ENCODE peak calls at places on chromosomes 1 and 21, in ten cellular contexts. Q, H, V, A, W, S, G, K, N and D are unnamed samples.

GRCh38 chr1:241744591-241744990 is 92.5 kb downstream of the WDR64 start:
- DNase-seq in Q (no peak), H (no peak), V (no peak), A (no peak), W (no peak), S (no peak), G (no peak), K (no peak), N (no peak), D (no peak)

GRCh38 chr1:178536844-178537371 is 24.0 kb downstream of the TEX35 start:
- DNase-seq in Q (no peak), H (no peak), V (no peak), A (no peak), W (peak; percentile 92), S (no peak), G (peak; percentile 86), K (peak; percentile 71), N (no peak), D (no peak)

GRCh38 chr1:27102707-27103468 is 52.0 kb downstream of the SLC9A1 start:
- DNase-seq in Q (peak; percentile 77), H (peak; percentile 91), V (peak; percentile 49), A (peak; percentile 90), W (peak; percentile 49), S (peak; percentile 57), G (peak; percentile 74), K (peak; percentile 78), N (peak; percentile 66), D (peak; percentile 96)

GRCh38 chr1:24635195-24635843 is 7.8 kb upstream of the SRRM1 start:
- DNase-seq in Q (no peak), H (no peak), V (peak; percentile 70), A (peak; percentile 72), W (peak; percentile 79), S (peak; percentile 74), G (peak; percentile 62), K (no peak), N (peak; percentile 93), D (peak; percentile 71)

GRCh38 chr21:17732306-17732705 is 86.8 kb downstream of the C21orf91 start:
- DNase-seq in Q (no peak), H (no peak), V (peak; percentile 62), A (no peak), W (no peak), S (peak; percentile 88), G (no peak), K (no peak), N (no peak), D (no peak)

GRCh38 chr1:108852541-108852940 is 4.4 kb downstream of the AKNAD1 start:
- DNase-seq in Q (no peak), H (no peak), V (no peak), A (no peak), W (no peak), S (no peak), G (no peak), K (no peak), N (peak; percentile 68), D (no peak)

GRCh38 chr21:45386728-45387371 is 18.1 kb upstream of the COL18A1 start:
- DNase-seq in Q (peak; percentile 73), H (peak; percentile 53), V (no peak), A (peak; percentile 23), W (peak; percentile 97), S (no peak), G (no peak), K (peak; percentile 63), N (no peak), D (no peak)

GRCh38 chr1:235648407-235648907 is 1.1 kb downstream of the GNG4 start:
- DNase-seq in Q (no peak), H (peak; percentile 41), V (peak; percentile 36), A (no peak), W (no peak), S (peak; percentile 91), G (no peak), K (no peak), N (no peak), D (peak; percentile 75)

GRCh38 chr1:53850082-53850673 is 12.1 kb upstream of the NDC1 start:
- DNase-seq in Q (no peak), H (no peak), V (no peak), A (no peak), W (no peak), S (no peak), G (no peak), K (no peak), N (no peak), D (no peak)

GRCh38 chr1:230677200-230677599 is 34.9 kb downstream of the COG2 start:
- DNase-seq in Q (no peak), H (no peak), V (no peak), A (no peak), W (no peak), S (no peak), G (no peak), K (no peak), N (no peak), D (no peak)

GRCh38 chr1:161482610-161483009 is 22.6 kb upstream of the FCGR2A start:
- DNase-seq in Q (no peak), H (no peak), V (no peak), A (no peak), W (no peak), S (no peak), G (no peak), K (no peak), N (no peak), D (no peak)

GRCh38 chr1:87902830-87903614 is 574.3 kb downstream of the LMO4 start:
- DNase-seq in Q (no peak), H (peak; percentile 4), V (peak; percentile 13), A (no peak), W (peak; percentile 98), S (peak; percentile 8), G (no peak), K (no peak), N (peak; percentile 85), D (no peak)

GRCh38 chr1:204507317-204508105 is 8.7 kb upstream of the MDM4 start:
- DNase-seq in Q (no peak), H (peak; percentile 85), V (peak; percentile 46), A (peak; percentile 61), W (peak; percentile 40), S (peak; percentile 75), G (peak; percentile 28), K (no peak), N (peak; percentile 70), D (peak; percentile 58)

GRCh38 chr1:58903450-58904298 is 119.8 kb upstream of the JUN start:
- DNase-seq in Q (peak; percentile 97), H (peak; percentile 84), V (peak; percentile 73), A (peak; percentile 85), W (peak; percentile 95), S (peak; percentile 64), G (peak; percentile 85), K (peak; percentile 96), N (peak; percentile 65), D (peak; percentile 89)

GRCh38 chr1:231983266-231984193 is 356.9 kb downstream of the DISC1 start:
- DNase-seq in Q (no peak), H (no peak), V (no peak), A (peak; percentile 60), W (no peak), S (no peak), G (no peak), K (no peak), N (peak; percentile 34), D (peak; percentile 71)

GRCh38 chr1:214823311-214824117 is 220.5 kb downstream of the CENPF start:
- DNase-seq in Q (no peak), H (peak; percentile 43), V (no peak), A (no peak), W (no peak), S (no peak), G (no peak), K (no peak), N (no peak), D (no peak)

GRCh38 chr1:62784509-62785365 is 805 bp downstream of the ATG4C start:
- DNase-seq in Q (no peak), H (no peak), V (no peak), A (no peak), W (no peak), S (peak; percentile 45), G (peak; percentile 57), K (no peak), N (peak; percentile 58), D (no peak)

GRCh38 chr1:185284533-185285244 is 32.4 kb downstream of the IVNS1ABP start:
- DNase-seq in Q (no peak), H (peak; percentile 65), V (no peak), A (no peak), W (peak; percentile 11), S (no peak), G (no peak), K (no peak), N (no peak), D (no peak)

GRCh38 chr1:6734579-6735397 is 33.2 kb upstream of the DNAJC11 start:
- DNase-seq in Q (no peak), H (no peak), V (no peak), A (no peak), W (no peak), S (no peak), G (no peak), K (no peak), N (no peak), D (no peak)

GRCh38 chr1:34164510-34165381 is at the start of gene CSMD2:
- DNase-seq in Q (peak; percentile 29), H (peak; percentile 53), V (peak; percentile 55), A (peak; percentile 37), W (peak; percentile 34), S (peak; percentile 77), G (peak; percentile 14), K (peak; percentile 58), N (no peak), D (peak; percentile 88)

GRCh38 chr21:44920694-44921604 is at the start of gene ITGB2:
- DNase-seq in Q (peak; percentile 55), H (no peak), V (no peak), A (no peak), W (no peak), S (no peak), G (no peak), K (peak; percentile 63), N (peak; percentile 75), D (no peak)

GRCh38 chr1:41795205-41795762 is 123.4 kb downstream of the HIVEP3 start:
- DNase-seq in Q (no peak), H (no peak), V (no peak), A (no peak), W (peak; percentile 68), S (no peak), G (peak; percentile 27), K (no peak), N (peak; percentile 43), D (no peak)

GRCh38 chr1:212774584-212774983 is 17.0 kb downstream of the NSL1 start:
- DNase-seq in Q (no peak), H (no peak), V (peak; percentile 26), A (no peak), W (peak; percentile 20), S (no peak), G (no peak), K (no peak), N (peak; percentile 84), D (no peak)

GRCh38 chr1:223249854-223250631 is 107.0 kb upstream of the TLR5 start:
- DNase-seq in Q (no peak), H (no peak), V (no peak), A (no peak), W (no peak), S (no peak), G (peak; percentile 38), K (no peak), N (no peak), D (no peak)

GRCh38 chr1:177567393-177567792 is 396.6 kb downstream of the BRINP2 start:
- DNase-seq in Q (no peak), H (no peak), V (peak; percentile 28), A (peak; percentile 15), W (peak; percentile 6), S (peak; percentile 10), G (peak; percentile 27), K (no peak), N (peak; percentile 3), D (peak; percentile 20)

GRCh38 chr1:19704247-19705113 is 39.8 kb downstream of the HTR6 start:
- DNase-seq in Q (peak; percentile 67), H (peak; percentile 88), V (peak; percentile 38), A (peak; percentile 93), W (peak; percentile 68), S (peak; percentile 55), G (peak; percentile 81), K (peak; percentile 79), N (peak; percentile 30), D (peak; percentile 85)

GRCh38 chr1:193275773-193276172 is 89.4 kb upstream of the B3GALT2 start:
- DNase-seq in Q (no peak), H (peak; percentile 61), V (no peak), A (no peak), W (no peak), S (no peak), G (no peak), K (no peak), N (no peak), D (no peak)

GRCh38 chr1:107529511-107530149 is 388.8 kb downstream of the NTNG1 start:
- DNase-seq in Q (no peak), H (peak; percentile 21), V (peak; percentile 40), A (peak; percentile 71), W (peak; percentile 32), S (peak; percentile 82), G (peak; percentile 63), K (no peak), N (peak; percentile 81), D (peak; percentile 61)